ENCODE peak calls at places on chromosomes 16 and 17, in five cellular contexts. M is NCI-H460; Z is NT2/D1; C is PC-3; Q is stimulated activated CD4-positive, alpha-beta T cell treated with anti-CD3 and anti-CD28 coated beads, Interleukin-4, amount 100 ng/mL, for 24 hours. U is an unnamed sample.

GRCh38 chr17:79154446-79154845 is 79.8 kb downstream of the ENGASE start:
- DNase-seq in M (no peak), Z (no peak), C (no peak), Q (no peak), U (no peak)

GRCh38 chr17:40338058-40338457 is 26.5 kb downstream of the GJD3 start:
- DNase-seq in M (no peak), Z (no peak), C (no peak), Q (no peak), U (no peak)

GRCh38 chr16:70416748-70417616 is 21.9 kb downstream of the ST3GAL2 start:
- DNase-seq in M (no peak), Z (no peak), C (no peak), Q (no peak), U (no peak)

GRCh38 chr17:75155191-75155601 is 884 bp upstream of the JPT1 start:
- DNase-seq in M (no peak), Z (no peak), C (peak), Q (no peak), U (no peak)

GRCh38 chr17:14297161-14297851 is 3.6 kb upstream of the HS3ST3B1 start:
- DNase-seq in M (no peak), Z (no peak), C (peak), Q (no peak), U (no peak)

GRCh38 chr16:72989203-72989991 is 58.5 kb downstream of the ZFHX3 start:
- DNase-seq in M (no peak), Z (no peak), C (peak), Q (no peak), U (no peak)

GRCh38 chr16:1678500-1679098 is 520 bp downstream of the JPT2 start:
- DNase-seq in M (peak), Z (no peak), C (peak), Q (peak), U (no peak)

GRCh38 chr16:89373355-89374110 is 116.8 kb downstream of the ANKRD11 start:
- DNase-seq in M (no peak), Z (no peak), C (no peak), Q (no peak), U (peak)